ENCODE peak calls at places on chromosomes 13 and 19, in ten cellular contexts. One of them, this sample, is unnamed.

GRCh38 chr13:23020246-23020843 is 160.4 kb upstream of the SGCG start:
- DNase-seq in germinal center: peak
- DNase-seq in activated T-cell treated with anti-CD3 and anti-CD28 coated beads, Interleukin-2, amount 50 U/mL, for 72 hours: peak
- DNase-seq in HT1080: peak
- DNase-seq in EL: peak
- DNase-seq in amygdala: no peak
- DNase-seq in retinal pigment epithelial cell: peak
- DNase-seq in brain pericyte: peak
- DNase-seq in HFFc6: peak
- DNase-seq in GM06990: peak
- DNase-seq in this sample: peak

GRCh38 chr19:39246951-39247669 is 1.5 kb downstream of the IFNL4 start:
- DNase-seq in activated T-cell treated with anti-CD3 and anti-CD28 coated beads, Interleukin-2, amount 50 U/mL, for 72 hours: peak
- DNase-seq in HFFc6: no peak
- DNase-seq in HT1080: no peak
- DNase-seq in GM06990: peak
- DNase-seq in retinal pigment epithelial cell: no peak
- DNase-seq in brain pericyte: no peak
- DNase-seq in germinal center: peak
- DNase-seq in amygdala: peak
- DNase-seq in EL: peak
- DNase-seq in this sample: peak

GRCh38 chr13:110343241-110343865 is 36.3 kb downstream of the COL4A2 start:
- DNase-seq in GM06990: no peak
- DNase-seq in HFFc6: no peak
- DNase-seq in EL: no peak
- DNase-seq in HT1080: no peak
- DNase-seq in germinal center: no peak
- DNase-seq in amygdala: no peak
- DNase-seq in retinal pigment epithelial cell: no peak
- DNase-seq in brain pericyte: no peak
- DNase-seq in activated T-cell treated with anti-CD3 and anti-CD28 coated beads, Interleukin-2, amount 50 U/mL, for 72 hours: no peak
- DNase-seq in this sample: no peak

GRCh38 chr19:28010656-28011055 is 1202.3 kb downstream of the UQCRFS1 start:
- DNase-seq in germinal center: no peak
- DNase-seq in brain pericyte: no peak
- DNase-seq in retinal pigment epithelial cell: no peak
- DNase-seq in GM06990: no peak
- DNase-seq in EL: no peak
- DNase-seq in activated T-cell treated with anti-CD3 and anti-CD28 coated beads, Interleukin-2, amount 50 U/mL, for 72 hours: no peak
- DNase-seq in HT1080: no peak
- DNase-seq in amygdala: no peak
- DNase-seq in HFFc6: no peak
- DNase-seq in this sample: peak

GRCh38 chr19:43798546-43799409 is 3.5 kb downstream of the LYPD5 start:
- DNase-seq in retinal pigment epithelial cell: no peak
- DNase-seq in HFFc6: no peak
- DNase-seq in GM06990: peak
- DNase-seq in germinal center: no peak
- DNase-seq in EL: peak
- DNase-seq in HT1080: no peak
- DNase-seq in amygdala: no peak
- DNase-seq in brain pericyte: no peak
- DNase-seq in activated T-cell treated with anti-CD3 and anti-CD28 coated beads, Interleukin-2, amount 50 U/mL, for 72 hours: peak
- DNase-seq in this sample: peak

GRCh38 chr19:49896863-49897621 is at the start of gene IL4I1:
- DNase-seq in HT1080: peak
- DNase-seq in activated T-cell treated with anti-CD3 and anti-CD28 coated beads, Interleukin-2, amount 50 U/mL, for 72 hours: peak
- DNase-seq in germinal center: peak
- DNase-seq in brain pericyte: no peak
- DNase-seq in HFFc6: no peak
- DNase-seq in retinal pigment epithelial cell: no peak
- DNase-seq in amygdala: no peak
- DNase-seq in EL: peak
- DNase-seq in GM06990: peak
- DNase-seq in this sample: peak

GRCh38 chr19:43450545-43450997 is 14.8 kb downstream of the LYPD3 start:
- DNase-seq in EL: peak
- DNase-seq in brain pericyte: no peak
- DNase-seq in GM06990: no peak
- DNase-seq in germinal center: no peak
- DNase-seq in amygdala: no peak
- DNase-seq in activated T-cell treated with anti-CD3 and anti-CD28 coated beads, Interleukin-2, amount 50 U/mL, for 72 hours: no peak
- DNase-seq in retinal pigment epithelial cell: no peak
- DNase-seq in HFFc6: no peak
- DNase-seq in HT1080: no peak
- DNase-seq in this sample: peak

GRCh38 chr13:99465454-99465853 is 35.8 kb upstream of the TM9SF2 start:
- DNase-seq in retinal pigment epithelial cell: no peak
- DNase-seq in GM06990: no peak
- DNase-seq in germinal center: no peak
- DNase-seq in amygdala: no peak
- DNase-seq in HT1080: no peak
- DNase-seq in EL: no peak
- DNase-seq in activated T-cell treated with anti-CD3 and anti-CD28 coated beads, Interleukin-2, amount 50 U/mL, for 72 hours: no peak
- DNase-seq in brain pericyte: no peak
- DNase-seq in HFFc6: no peak
- DNase-seq in this sample: no peak

GRCh38 chr13:37134411-37135041 is 29.1 kb upstream of the CSNK1A1L start:
- DNase-seq in amygdala: no peak
- DNase-seq in GM06990: no peak
- DNase-seq in EL: peak
- DNase-seq in germinal center: no peak
- DNase-seq in activated T-cell treated with anti-CD3 and anti-CD28 coated beads, Interleukin-2, amount 50 U/mL, for 72 hours: no peak
- DNase-seq in retinal pigment epithelial cell: no peak
- DNase-seq in HFFc6: peak
- DNase-seq in brain pericyte: peak
- DNase-seq in HT1080: no peak
- DNase-seq in this sample: peak

This sample was measured in Daoy.